ENCODE peak calls at places on chromosome 12, in four cellular contexts. U is H9, H is H1, B is IMR-90. C is an unnamed sample.

GRCh38 chr12:110316861-110317260 is 35.8 kb downstream of the ATP2A2 start:
- DNase-seq in B (peak), H (no peak), U (no peak), C (no peak)

GRCh38 chr12:1916396-1917171 is 1.9 kb downstream of the CACNA2D4 start:
- DNase-seq in H (no peak), U (peak), B (no peak), C (no peak)

GRCh38 chr12:102690267-102690666 is 209.9 kb upstream of the IGF1 start:
- DNase-seq in U (no peak), B (no peak), H (no peak), C (no peak)

GRCh38 chr12:130347588-130347987 is 9.9 kb downstream of the PIWIL1 start:
- DNase-seq in B (no peak), U (no peak), H (no peak), C (no peak)

GRCh38 chr12:98752726-98753125 is 107.6 kb downstream of the APAF1 start:
- DNase-seq in U (no peak), B (peak), H (no peak), C (peak)

GRCh38 chr12:121214171-121214777 is 4.3 kb downstream of the P2RX4 start:
- DNase-seq in B (peak), U (no peak), H (no peak), C (no peak)

GRCh38 chr12:63949902-63950301 is 105.4 kb downstream of the SRGAP1 start:
- DNase-seq in U (no peak), B (peak), H (no peak), C (no peak)

GRCh38 chr12:93943766-93944165 is 204.6 kb upstream of the PLXNC1 start:
- DNase-seq in U (no peak), H (no peak), B (peak), C (peak)

GRCh38 chr12:24864796-24865125 is 84.1 kb downstream of the BCAT1 start:
- DNase-seq in U (no peak), B (peak), H (no peak), C (peak)

GRCh38 chr12:111211910-111212757 is 156.8 kb downstream of the PHETA1 start:
- DNase-seq in U (peak), B (no peak), H (peak), C (peak)

GRCh38 chr12:44510510-44510909 is 365.6 kb downstream of the NELL2 start:
- DNase-seq in B (no peak), U (no peak), H (no peak), C (no peak)

GRCh38 chr12:113347892-113348291 is 10.5 kb upstream of the PLBD2 start:
- DNase-seq in U (no peak), B (no peak), H (no peak), C (no peak)

GRCh38 chr12:82527165-82527780 is 159.4 kb upstream of the TMTC2 start:
- DNase-seq in B (peak), U (no peak), H (no peak), C (peak)

GRCh38 chr12:99809921-99810320 is 162.4 kb downstream of the GARIN6 start:
- DNase-seq in H (no peak), U (no peak), B (no peak), C (peak)

GRCh38 chr12:53695148-53696138 is 19.6 kb upstream of the ATP5MC2 start:
- DNase-seq in H (peak), B (peak), U (peak), C (peak)

GRCh38 chr12:90959538-90960139 is 4.7 kb upstream of the CCER1 start:
- DNase-seq in H (no peak), B (peak), U (no peak), C (peak)

GRCh38 chr12:105716621-105717020 is 386.1 kb downstream of the C12orf75 start:
- DNase-seq in H (no peak), U (no peak), B (no peak), C (peak)

GRCh38 chr12:95605087-95605486 is 53.8 kb upstream of the USP44 start:
- DNase-seq in U (no peak), H (no peak), B (peak), C (peak)

GRCh38 chr12:120234643-120235368 is 30.7 kb downstream of the PXN start:
- DNase-seq in B (peak), H (no peak), U (peak), C (peak)

GRCh38 chr12:20183563-20183962 is 184.8 kb upstream of the PDE3A start:
- DNase-seq in U (no peak), B (peak), H (no peak), C (no peak)

GRCh38 chr12:11728154-11728755 is 78.8 kb downstream of the ETV6 start:
- DNase-seq in B (no peak), H (no peak), U (no peak), C (no peak)

GRCh38 chr12:91935299-91935698 is 210.3 kb downstream of the BTG1 start:
- DNase-seq in U (no peak), B (no peak), H (no peak), C (no peak)

GRCh38 chr12:51922762-51923505 is 15.6 kb downstream of the ACVRL1 start:
- DNase-seq in B (peak), H (no peak), U (no peak), C (no peak)

GRCh38 chr12:54136844-54137580 is 51.8 kb downstream of the SMUG1 start:
- DNase-seq in H (no peak), U (no peak), B (no peak), C (no peak)

GRCh38 chr12:107329569-107330324 is 236.4 kb upstream of the CRY1 start:
- DNase-seq in U (no peak), H (no peak), B (peak), C (no peak)

GRCh38 chr12:94405378-94406116 is 54.1 kb downstream of the CEP83 start:
- DNase-seq in H (no peak), B (no peak), U (no peak), C (no peak)

GRCh38 chr12:104498211-104498801 is 41.6 kb downstream of the CHST11 start:
- DNase-seq in B (no peak), H (no peak), U (no peak), C (no peak)

GRCh38 chr12:26226629-26227375 is 31.4 kb downstream of the SSPN start:
- DNase-seq in U (peak), B (no peak), H (peak), C (peak)

GRCh38 chr12:103050273-103050672 is 92.8 kb downstream of the ASCL1 start:
- DNase-seq in B (no peak), U (no peak), H (no peak), C (no peak)

GRCh38 chr12:113819495-113819894 is 146.6 kb downstream of the RBM19 start:
- DNase-seq in U (no peak), B (no peak), H (no peak), C (peak)

GRCh38 chr12:66217342-66217929 is 28.4 kb downstream of the IRAK3 start:
- DNase-seq in H (no peak), B (no peak), U (no peak), C (no peak)

GRCh38 chr12:45231515-45232145 is 15.7 kb downstream of the ANO6 start:
- DNase-seq in B (peak), H (no peak), U (no peak), C (no peak)

GRCh38 chr12:47164116-47164515 is 84.4 kb upstream of the AMIGO2 start:
- DNase-seq in H (no peak), B (no peak), U (no peak), C (no peak)

GRCh38 chr12:68453876-68454275 is 121.7 kb upstream of the MDM1 start:
- DNase-seq in U (no peak), B (no peak), H (no peak), C (no peak)

GRCh38 chr12:127389923-127390322 is 877.0 kb upstream of the TMEM132C start:
- DNase-seq in H (peak), U (peak), B (peak), C (peak)

GRCh38 chr12:92593734-92594402 is 108.9 kb upstream of the PLEKHG7 start:
- DNase-seq in U (no peak), H (no peak), B (peak), C (peak)

GRCh38 chr12:49821375-49822287 is 6.6 kb downstream of the NCKAP5L start:
- DNase-seq in U (no peak), H (no peak), B (no peak), C (no peak)
- H4K5ac ChIP-seq in U (no peak), H (no peak), B (no peak), C (no peak)

GRCh38 chr12:131765961-131766360 is 55.1 kb downstream of the SFSWAP start:
- DNase-seq in U (no peak), H (no peak), B (no peak), C (no peak)
- H3K9ac ChIP-seq in U (no peak), H (no peak), B (no peak), C (no peak)

GRCh38 chr12:8870591-8870990 is 43.7 kb upstream of the PHC1 start:
- DNase-seq in H (no peak), U (no peak), B (no peak), C (no peak)
- H4K5ac ChIP-seq in H (no peak), U (no peak), B (no peak), C (no peak)

DNA sequence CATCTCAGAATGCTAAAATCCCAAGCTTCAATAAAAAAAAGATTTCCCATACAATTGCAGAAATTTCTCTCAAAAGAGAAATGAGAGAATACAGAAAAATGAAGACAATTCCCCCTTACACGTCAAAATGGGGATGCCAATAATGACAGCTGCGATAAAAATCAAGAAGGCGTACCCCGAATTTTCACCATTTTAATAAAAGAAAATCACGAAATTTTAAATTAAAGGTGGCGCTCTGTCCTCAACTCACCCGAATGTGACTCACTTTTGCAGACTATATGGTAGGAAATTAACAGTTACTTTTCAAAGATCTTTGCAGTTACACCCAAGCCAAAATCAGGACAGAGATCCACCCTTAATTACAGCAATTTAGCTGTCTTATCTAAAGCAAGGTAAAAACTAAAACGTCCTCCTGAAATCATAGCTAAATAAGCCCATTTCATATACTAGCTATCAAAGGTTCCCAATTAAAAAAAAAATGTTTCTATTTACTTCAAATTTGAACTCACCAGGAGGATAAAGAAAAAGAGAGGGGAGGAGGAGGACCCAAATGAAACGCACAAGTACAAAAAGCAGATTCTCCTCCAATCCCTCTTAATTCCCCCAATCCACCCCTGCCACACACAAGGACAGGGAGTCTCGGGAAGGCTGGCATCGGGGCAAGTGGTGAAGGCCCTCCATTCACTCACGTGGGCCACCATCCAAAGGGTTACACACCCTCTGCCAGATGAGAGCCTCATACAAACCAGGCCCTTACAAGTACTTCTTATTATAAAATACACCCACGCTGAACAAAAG is 1.9 kb downstream of the ATP2B1 start:
- DNase-seq in H (no peak), B (peak), U (no peak), C (peak)
- H3K9ac ChIP-seq in H (no peak), B (peak), U (no peak), C (peak)

DNA sequence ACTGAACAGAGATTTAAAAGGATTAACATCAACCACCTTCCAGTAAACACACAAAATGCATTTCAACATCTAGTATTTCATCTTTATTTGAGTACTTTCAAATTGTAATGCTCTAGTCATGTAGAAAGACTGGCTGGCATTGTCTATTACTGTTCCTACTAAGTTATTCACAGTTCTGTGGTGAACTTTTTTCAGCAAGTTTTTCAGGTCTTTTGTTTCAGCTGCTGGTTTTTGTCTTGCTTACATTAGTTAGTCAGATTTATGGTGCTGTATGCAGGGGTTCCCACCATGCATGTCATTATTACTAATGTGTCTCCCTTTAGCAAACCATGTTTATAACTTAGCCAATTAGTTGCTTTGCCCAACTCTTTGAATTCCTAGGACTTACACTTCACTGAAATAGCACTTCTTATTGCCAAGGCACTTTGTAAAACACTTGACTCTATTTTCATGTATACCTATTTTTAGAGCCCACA is 253.4 kb upstream of the KITLG start:
- DNase-seq in H (no peak), B (peak), U (no peak), C (no peak)
- H4K5ac ChIP-seq in H (no peak), B (no peak), U (no peak), C (no peak)

C was measured in mesendoderm.